ENCODE peak calls at places on chromosome 15, in seven cellular contexts. Y, O, R, E, C, D and J are unnamed samples.

GRCh38 chr15:71761649-71762048 is 48.7 kb upstream of the NR2E3 start:
- DNase-seq in Y (no peak), O (peak; percentile 18), R (peak; percentile 75), E (peak; percentile 65), C (no peak), D (peak; percentile 90), J (no peak)

GRCh38 chr15:28950916-28951315 is 65.1 kb downstream of the APBA2 start:
- DNase-seq in Y (no peak), O (no peak), R (no peak), E (no peak), C (no peak), D (no peak), J (no peak)

GRCh38 chr15:90956551-90957104 is 1.9 kb downstream of the RCCD1 start:
- DNase-seq in Y (peak; percentile 97), O (peak; percentile 70), R (peak; percentile 84), E (peak; percentile 84), C (no peak), D (peak; percentile 69), J (peak; percentile 56)

GRCh38 chr15:82043130-82043673 is 2.6 kb downstream of the MEX3B start:
- DNase-seq in Y (peak; percentile 69), O (no peak), R (no peak), E (no peak), C (no peak), D (peak; percentile 8), J (no peak)

GRCh38 chr15:67232591-67232990 is 21.9 kb downstream of the AAGAB start:
- DNase-seq in Y (no peak), O (no peak), R (no peak), E (no peak), C (no peak), D (no peak), J (no peak)

GRCh38 chr15:91926871-91927270 is 73.4 kb downstream of the SLCO3A1 start:
- DNase-seq in Y (no peak), O (no peak), R (peak; percentile 85), E (no peak), C (no peak), D (peak; percentile 16), J (no peak)

GRCh38 chr15:90449206-90449735 is 61.2 kb downstream of the IQGAP1 start:
- DNase-seq in Y (no peak), O (no peak), R (no peak), E (no peak), C (no peak), D (peak; percentile 41), J (no peak)

GRCh38 chr15:34721802-34722795 is 32.7 kb downstream of the GJD2 start:
- DNase-seq in Y (peak; percentile 83), O (peak; percentile 65), R (peak; percentile 51), E (no peak), C (no peak), D (peak; percentile 62), J (no peak)

GRCh38 chr15:66707310-66708160 is 5.5 kb downstream of the SMAD6 start:
- DNase-seq in Y (peak; percentile 93), O (peak; percentile 39), R (peak; percentile 61), E (peak; percentile 66), C (no peak), D (peak; percentile 65), J (no peak)

GRCh38 chr15:74398183-74398582 is 30.7 kb upstream of the CYP11A1 start:
- DNase-seq in Y (no peak), O (no peak), R (no peak), E (no peak), C (no peak), D (no peak), J (no peak)

GRCh38 chr15:75758071-75758872 is 45.6 kb upstream of the CSPG4 start:
- DNase-seq in Y (peak; percentile 97), O (peak; percentile 90), R (peak; percentile 90), E (peak; percentile 89), C (no peak), D (peak; percentile 80), J (peak; percentile 32)

GRCh38 chr15:53297828-53298227 is 461.6 kb downstream of the WDR72 start:
- DNase-seq in Y (no peak), O (no peak), R (no peak), E (no peak), C (no peak), D (no peak), J (no peak)

GRCh38 chr15:57085267-57085666 is 166.8 kb downstream of the TCF12 start:
- DNase-seq in Y (no peak), O (no peak), R (no peak), E (no peak), C (no peak), D (peak; percentile 37), J (no peak)

DNA sequence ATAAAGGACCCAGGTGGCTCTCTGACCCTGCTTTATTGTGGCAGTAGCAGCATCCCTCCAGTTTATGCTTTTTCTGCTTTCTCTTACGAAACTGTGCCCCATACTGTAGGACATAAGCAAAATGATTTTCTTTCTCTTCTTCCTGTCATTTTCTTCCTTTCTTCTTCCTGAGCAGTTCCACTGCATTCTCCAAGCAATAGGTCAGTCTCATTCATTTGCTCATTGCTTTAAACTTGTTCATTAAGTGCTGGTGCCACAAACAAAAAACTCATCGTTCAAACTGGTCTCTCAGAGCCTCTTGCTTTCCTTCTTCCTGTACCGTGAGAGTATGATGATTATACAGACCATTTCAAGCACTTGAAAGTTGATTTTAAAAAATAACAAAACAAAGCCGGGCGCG is 66.8 kb downstream of the PDE8A start:
- DNase-seq in Y (no peak), O (no peak), R (peak; percentile 19), E (no peak), C (no peak), D (peak; percentile 60), J (no peak)
- H3K27ac ChIP-seq in Y (no peak overlapping the region), O (peak overlapping the region; percentile 51), R (no peak overlapping the region), E (no peak overlapping the region), C (no peak overlapping the region), D (peak overlapping the region; percentile 64), J (no peak overlapping the region)

DNA sequence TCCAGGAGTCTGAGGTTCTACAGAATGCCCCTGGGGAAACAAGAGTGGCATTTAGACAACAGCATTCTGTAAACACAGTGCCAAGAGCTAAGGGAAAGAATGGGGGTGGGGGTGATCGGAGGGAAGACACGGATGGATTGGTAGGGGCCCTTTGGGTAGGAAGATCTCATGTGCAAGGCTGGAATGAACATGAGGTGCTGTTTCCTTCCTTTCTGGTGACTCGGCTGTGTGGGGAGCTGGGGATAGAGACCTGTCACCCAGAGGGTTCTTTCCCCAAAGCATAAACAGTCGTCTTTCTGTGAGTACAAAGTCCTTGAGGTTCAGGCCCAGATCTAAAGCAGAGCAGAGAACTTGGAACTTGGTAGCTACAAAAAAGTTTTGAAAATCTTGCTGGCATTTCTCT is 11.7 kb downstream of the TPM1 start:
- DNase-seq in Y (no peak), O (no peak), R (no peak), E (no peak), C (no peak), D (peak; percentile 41), J (no peak)
- H3K4me3 ChIP-seq in Y (peak overlapping the region; percentile 39), O (no peak overlapping the region), R (no peak overlapping the region), E (no peak overlapping the region), C (no peak overlapping the region), D (no peak overlapping the region), J (no peak overlapping the region)

GRCh38 chr15:51367322-51367976 is 26.0 kb downstream of the GLDN start:
- DNase-seq in Y (no peak), O (no peak), R (no peak), E (no peak), C (no peak), D (peak; percentile 31), J (no peak)

GRCh38 chr15:51369451-51369761 is 28.0 kb downstream of the GLDN start:
- DNase-seq in Y (no peak), O (no peak), R (no peak), E (no peak), C (no peak), D (no peak), J (no peak)

GRCh38 chr15:51366911-51367310 is 25.5 kb downstream of the GLDN start:
- DNase-seq in Y (no peak), O (no peak), R (peak; percentile 85), E (no peak), C (no peak), D (peak; percentile 74), J (no peak)

GRCh38 chr15:51368751-51369450 is 27.4 kb downstream of the GLDN start:
- DNase-seq in Y (no peak), O (no peak), R (peak; percentile 28), E (no peak), C (no peak), D (peak; percentile 89), J (no peak)

GRCh38 chr15:51368307-51368706 is 26.9 kb downstream of the GLDN start:
- DNase-seq in Y (no peak), O (no peak), R (no peak), E (no peak), C (no peak), D (no peak), J (no peak)
- H3K27ac ChIP-seq in Y (no peak overlapping the region), O (no peak overlapping the region), R (no peak overlapping the region), E (no peak overlapping the region), C (no peak overlapping the region), D (peak overlapping the region; percentile 63), J (no peak overlapping the region)

GRCh38 chr15:64948916-64949315 is 37.2 kb downstream of the ANKDD1A start:
- DNase-seq in Y (no peak), O (no peak), R (no peak), E (no peak), C (no peak), D (no peak), J (no peak)
- H3K4me3 ChIP-seq in Y (no peak overlapping the region), O (no peak overlapping the region), R (no peak overlapping the region), E (no peak overlapping the region), C (no peak overlapping the region), D (no peak overlapping the region), J (no peak overlapping the region)